ENCODE peak calls at places on chromosomes 5 and 9, in seven cellular contexts. One of them, this sample, is unnamed.

GRCh38 chr5:76901522-76901921 is 51.3 kb upstream of the CRHBP start:
- DNase-seq in brain microvascular endothelial cell: no peak
- DNase-seq in GM23338: no peak
- DNase-seq in psoas muscle: no peak
- DNase-seq in A673: no peak
- DNase-seq in A549: peak
- DNase-seq in AG04450: no peak
- DNase-seq in this sample: no peak

GRCh38 chr5:59583151-59583809 is 310.2 kb downstream of the PDE4D start:
- DNase-seq in brain microvascular endothelial cell: no peak
- DNase-seq in GM23338: no peak
- DNase-seq in psoas muscle: no peak
- DNase-seq in A673: no peak
- DNase-seq in A549: no peak
- DNase-seq in AG04450: no peak
- DNase-seq in this sample: no peak

GRCh38 chr5:76363385-76364261 is 39.5 kb upstream of the IQGAP2 start:
- DNase-seq in brain microvascular endothelial cell: no peak
- DNase-seq in GM23338: no peak
- DNase-seq in psoas muscle: no peak
- DNase-seq in A673: peak
- DNase-seq in A549: no peak
- DNase-seq in AG04450: no peak
- DNase-seq in this sample: no peak

GRCh38 chr9:137339606-137340462 is 37.8 kb upstream of the NRARP start:
- DNase-seq in brain microvascular endothelial cell: peak
- DNase-seq in GM23338: no peak
- DNase-seq in psoas muscle: no peak
- DNase-seq in A673: no peak
- DNase-seq in A549: no peak
- DNase-seq in AG04450: no peak
- DNase-seq in this sample: no peak

GRCh38 chr5:58855851-58856739 is 273.2 kb downstream of the RAB3C start:
- DNase-seq in brain microvascular endothelial cell: no peak
- DNase-seq in GM23338: no peak
- DNase-seq in psoas muscle: no peak
- DNase-seq in A673: no peak
- DNase-seq in A549: no peak
- DNase-seq in AG04450: no peak
- DNase-seq in this sample: no peak

GRCh38 chr9:129483467-129484324 is 137.2 kb downstream of the C9orf50 start:
- DNase-seq in brain microvascular endothelial cell: peak
- DNase-seq in GM23338: peak
- DNase-seq in psoas muscle: peak
- DNase-seq in A673: peak
- DNase-seq in A549: peak
- DNase-seq in AG04450: no peak
- DNase-seq in this sample: peak

GRCh38 chr5:117436846-117437245 is 862.2 kb upstream of the SEMA6A start:
- DNase-seq in brain microvascular endothelial cell: no peak
- DNase-seq in GM23338: no peak
- DNase-seq in psoas muscle: no peak
- DNase-seq in A673: no peak
- DNase-seq in A549: no peak
- DNase-seq in AG04450: no peak
- DNase-seq in this sample: no peak

GRCh38 chr9:106701611-106702010 is 161.4 kb upstream of the ZNF462 start:
- DNase-seq in brain microvascular endothelial cell: no peak
- DNase-seq in GM23338: no peak
- DNase-seq in psoas muscle: no peak
- DNase-seq in A673: no peak
- DNase-seq in A549: no peak
- DNase-seq in AG04450: no peak
- DNase-seq in this sample: no peak

GRCh38 chr5:19233573-19233972 is 754.4 kb downstream of the CDH18 start:
- DNase-seq in brain microvascular endothelial cell: no peak
- DNase-seq in GM23338: no peak
- DNase-seq in psoas muscle: no peak
- DNase-seq in A673: no peak
- DNase-seq in A549: no peak
- DNase-seq in AG04450: no peak
- DNase-seq in this sample: no peak

GRCh38 chr5:149170292-149170691 is 29.0 kb downstream of the ABLIM3 start:
- DNase-seq in brain microvascular endothelial cell: no peak
- DNase-seq in GM23338: no peak
- DNase-seq in psoas muscle: peak
- DNase-seq in A673: no peak
- DNase-seq in A549: no peak
- DNase-seq in AG04450: no peak
- DNase-seq in this sample: no peak

GRCh38 chr5:169856571-169856970 is 123.7 kb downstream of the INSYN2B start:
- DNase-seq in brain microvascular endothelial cell: peak
- DNase-seq in GM23338: no peak
- DNase-seq in psoas muscle: no peak
- DNase-seq in A673: peak
- DNase-seq in A549: peak
- DNase-seq in AG04450: peak
- DNase-seq in this sample: no peak

GRCh38 chr5:15222156-15222555 is 277.8 kb upstream of the FBXL7 start:
- DNase-seq in brain microvascular endothelial cell: no peak
- DNase-seq in GM23338: no peak
- DNase-seq in psoas muscle: no peak
- DNase-seq in A673: no peak
- DNase-seq in A549: no peak
- DNase-seq in AG04450: no peak
- DNase-seq in this sample: no peak

GRCh38 chr5:83721878-83722779 is 1.5 kb upstream of the HAPLN1 start:
- DNase-seq in brain microvascular endothelial cell: peak
- DNase-seq in GM23338: peak
- DNase-seq in psoas muscle: no peak
- DNase-seq in A673: peak
- DNase-seq in A549: peak
- DNase-seq in AG04450: peak
- DNase-seq in this sample: peak

GRCh38 chr5:107424461-107424860 is 246.3 kb downstream of the EFNA5 start:
- DNase-seq in brain microvascular endothelial cell: no peak
- DNase-seq in GM23338: no peak
- DNase-seq in psoas muscle: no peak
- DNase-seq in A673: no peak
- DNase-seq in A549: no peak
- DNase-seq in AG04450: no peak
- DNase-seq in this sample: no peak

GRCh38 chr5:671459-672328 is 21.5 kb downstream of the TPPP start:
- DNase-seq in brain microvascular endothelial cell: peak
- DNase-seq in GM23338: peak
- DNase-seq in psoas muscle: peak
- DNase-seq in A673: peak
- DNase-seq in A549: peak
- DNase-seq in AG04450: peak
- DNase-seq in this sample: peak

GRCh38 chr9:72491242-72491641 is 30.2 kb upstream of the TMC1 start:
- DNase-seq in brain microvascular endothelial cell: no peak
- DNase-seq in GM23338: no peak
- DNase-seq in psoas muscle: no peak
- DNase-seq in A673: no peak
- DNase-seq in A549: no peak
- DNase-seq in AG04450: no peak
- DNase-seq in this sample: no peak

DNA sequence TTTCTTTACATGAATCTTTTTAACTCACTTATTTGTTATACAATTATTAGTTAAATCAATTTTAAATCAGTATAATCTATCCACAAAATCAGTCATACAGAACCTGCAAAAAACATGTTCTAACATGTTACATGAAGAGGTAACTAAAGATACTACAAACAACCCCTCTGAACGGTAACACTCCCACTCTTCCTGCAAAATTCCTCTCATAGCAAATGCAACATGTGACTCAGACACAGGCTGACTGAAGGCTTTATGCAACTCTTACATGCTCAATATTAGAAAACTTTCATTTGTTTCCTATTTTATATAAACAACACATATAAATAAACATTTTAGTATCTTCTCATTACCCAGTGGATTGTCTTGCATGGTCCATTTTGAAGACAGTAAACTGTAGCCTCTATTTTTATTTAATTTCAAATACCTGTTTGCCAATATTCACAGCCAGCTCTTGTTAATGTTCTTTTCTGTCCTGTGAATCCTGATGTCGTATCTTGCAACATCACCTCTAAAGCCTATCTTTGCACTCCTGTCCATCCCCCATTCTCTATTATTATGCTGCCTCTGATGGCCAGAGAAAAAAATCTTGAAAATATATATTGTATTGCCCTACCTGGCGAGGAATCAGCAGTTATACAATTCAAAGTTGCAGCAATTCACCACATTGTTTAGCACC is 100.5 kb upstream of the CCDC152 start:
- DNase-seq in brain microvascular endothelial cell: no peak
- DNase-seq in GM23338: no peak
- DNase-seq in psoas muscle: no peak
- DNase-seq in A673: no peak
- DNase-seq in A549: no peak
- DNase-seq in AG04450: no peak
- DNase-seq in this sample: no peak
- TF ChIP-seq CTCF in brain microvascular endothelial cell: no peak
- TF ChIP-seq CTCF in GM23338: no peak
- TF ChIP-seq CTCF in psoas muscle: no peak
- TF ChIP-seq CTCF in A673: no peak
- TF ChIP-seq CTCF in A549: no peak
- TF ChIP-seq CTCF in AG04450: no peak
- TF ChIP-seq CTCF in this sample: no peak

GRCh38 chr9:5430912-5431311 is 6.8 kb downstream of the PLGRKT start:
- DNase-seq in brain microvascular endothelial cell: no peak
- DNase-seq in GM23338: peak
- DNase-seq in psoas muscle: no peak
- DNase-seq in A673: no peak
- DNase-seq in A549: no peak
- DNase-seq in AG04450: no peak
- DNase-seq in this sample: no peak

GRCh38 chr9:5429873-5430564 is 7.7 kb downstream of the PLGRKT start:
- DNase-seq in brain microvascular endothelial cell: no peak
- DNase-seq in GM23338: no peak
- DNase-seq in psoas muscle: no peak
- DNase-seq in A673: no peak
- DNase-seq in A549: no peak
- DNase-seq in AG04450: no peak
- DNase-seq in this sample: no peak

GRCh38 chr9:5427005-5427404 is 10.7 kb downstream of the PLGRKT start:
- DNase-seq in brain microvascular endothelial cell: no peak
- DNase-seq in GM23338: no peak
- DNase-seq in psoas muscle: no peak
- DNase-seq in A673: no peak
- DNase-seq in A549: no peak
- DNase-seq in AG04450: no peak
- DNase-seq in this sample: no peak

GRCh38 chr9:5428172-5428571 is 9.6 kb downstream of the PLGRKT start:
- DNase-seq in brain microvascular endothelial cell: no peak
- DNase-seq in GM23338: no peak
- DNase-seq in psoas muscle: no peak
- DNase-seq in A673: no peak
- DNase-seq in A549: no peak
- DNase-seq in AG04450: no peak
- DNase-seq in this sample: no peak

DNA sequence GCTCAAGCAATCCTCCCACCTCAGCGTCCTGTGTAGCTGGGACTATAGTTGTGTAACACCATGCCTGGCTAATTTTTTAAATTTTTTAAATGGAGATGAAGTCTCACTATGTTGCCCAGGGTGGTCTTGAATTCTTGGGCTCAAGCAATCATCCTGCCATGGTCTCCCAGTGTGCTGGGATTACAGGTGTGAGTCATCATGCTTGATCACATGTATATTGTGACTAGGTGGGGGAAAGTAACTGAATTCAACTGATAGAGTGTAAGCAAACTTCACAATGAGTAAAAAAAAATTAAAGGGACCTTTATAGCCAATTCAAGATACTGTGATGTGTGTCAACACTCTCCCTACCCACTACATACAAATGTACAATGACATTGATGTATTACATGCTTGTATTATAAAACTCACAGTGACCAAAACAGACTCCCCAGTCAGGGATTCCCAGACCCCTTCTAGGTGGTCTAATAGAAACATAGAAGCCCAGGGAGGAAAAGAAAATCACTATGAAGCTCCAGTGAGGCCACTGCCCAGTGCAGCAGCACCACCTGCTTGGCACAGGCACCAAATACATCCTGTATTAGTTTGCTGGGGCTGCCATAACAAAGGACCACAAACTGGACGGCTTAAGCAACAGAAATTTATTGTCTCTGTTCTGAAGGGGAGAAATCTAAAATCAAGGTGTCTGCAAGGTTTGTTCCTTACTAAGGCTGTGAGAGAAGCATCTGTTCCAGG is 8.8 kb downstream of the PLGRKT start:
- DNase-seq in brain microvascular endothelial cell: no peak
- DNase-seq in GM23338: no peak
- DNase-seq in psoas muscle: no peak
- DNase-seq in A673: no peak
- DNase-seq in A549: no peak
- DNase-seq in AG04450: no peak
- DNase-seq in this sample: no peak
- H3K27ac ChIP-seq in brain microvascular endothelial cell: no peak
- H3K27ac ChIP-seq in GM23338: no peak
- H3K27ac ChIP-seq in psoas muscle: no peak
- H3K27ac ChIP-seq in A673: no peak
- H3K27ac ChIP-seq in A549: no peak
- H3K27ac ChIP-seq in AG04450: no peak
- H3K27ac ChIP-seq in this sample: no peak

GRCh38 chr5:137728048-137728447 is 7.8 kb downstream of the KLHL3 start:
- DNase-seq in brain microvascular endothelial cell: no peak
- DNase-seq in GM23338: peak
- DNase-seq in psoas muscle: no peak
- DNase-seq in A673: no peak
- DNase-seq in A549: no peak
- DNase-seq in AG04450: no peak
- DNase-seq in this sample: no peak
- TF ChIP-seq CTCF in brain microvascular endothelial cell: peak
- TF ChIP-seq CTCF in GM23338: peak
- TF ChIP-seq CTCF in psoas muscle: no peak
- TF ChIP-seq CTCF in A673: peak
- TF ChIP-seq CTCF in A549: no peak
- TF ChIP-seq CTCF in AG04450: no peak
- TF ChIP-seq CTCF in this sample: peak

GRCh38 chr9:80231847-80232246 is 660.1 kb downstream of the TLE4 start:
- DNase-seq in brain microvascular endothelial cell: no peak
- DNase-seq in GM23338: no peak
- DNase-seq in psoas muscle: no peak
- DNase-seq in A673: no peak
- DNase-seq in A549: no peak
- DNase-seq in AG04450: no peak
- DNase-seq in this sample: no peak

GRCh38 chr9:80233102-80233843 is 661.5 kb downstream of the TLE4 start:
- DNase-seq in brain microvascular endothelial cell: no peak
- DNase-seq in GM23338: no peak
- DNase-seq in psoas muscle: no peak
- DNase-seq in A673: no peak
- DNase-seq in A549: no peak
- DNase-seq in AG04450: no peak
- DNase-seq in this sample: no peak

DNA sequence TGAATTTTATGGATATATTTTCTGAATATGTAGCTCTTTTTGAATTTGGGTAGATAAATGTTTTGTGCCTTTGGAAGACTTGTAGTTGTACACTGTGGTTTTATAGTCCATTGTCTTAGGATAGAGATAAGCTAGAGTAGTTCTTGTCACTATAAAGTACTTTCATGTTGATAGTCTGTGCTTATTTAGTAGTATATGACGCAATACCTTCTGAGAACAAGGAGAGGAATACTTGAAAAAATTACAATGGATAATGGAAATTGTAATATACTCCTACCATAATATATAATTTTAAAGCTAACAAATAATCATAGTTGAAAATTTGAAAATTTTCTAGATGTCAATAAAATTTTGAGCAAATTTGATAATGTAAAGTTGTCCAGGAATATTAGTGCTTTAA is 664.0 kb downstream of the TLE4 start:
- DNase-seq in brain microvascular endothelial cell: no peak
- DNase-seq in GM23338: no peak
- DNase-seq in psoas muscle: no peak
- DNase-seq in A673: no peak
- DNase-seq in A549: no peak
- DNase-seq in AG04450: no peak
- DNase-seq in this sample: no peak
- H3K27ac ChIP-seq in brain microvascular endothelial cell: no peak
- H3K27ac ChIP-seq in GM23338: no peak
- H3K27ac ChIP-seq in psoas muscle: no peak
- H3K27ac ChIP-seq in A673: no peak
- H3K27ac ChIP-seq in A549: no peak
- H3K27ac ChIP-seq in AG04450: no peak
- H3K27ac ChIP-seq in this sample: no peak

This sample was measured in left ventricle myocardium inferior.